ENCODE peak calls at places on chromosomes 16 and 17, in six cellular contexts. F, G, H, A, I and L are unnamed samples.

GRCh38 chr17:68973098-68973929 is 18.1 kb upstream of the ABCA8 start:
- DNase-seq in H (no peak), I (no peak), F (no peak), A (no peak), G (no peak), L (no peak)

GRCh38 chr17:57986841-57987581 is 1.0 kb downstream of the VEZF1 start:
- DNase-seq in A (no peak), G (peak), H (peak), I (no peak), F (peak), L (peak)

GRCh38 chr16:17647879-17648649 is 177.3 kb upstream of the XYLT1 start:
- DNase-seq in G (no peak), A (no peak), I (peak), H (no peak), F (no peak), L (no peak)

GRCh38 chr16:19210968-19211367 is 42.9 kb downstream of the SYT17 start:
- DNase-seq in G (no peak), H (no peak), A (no peak), I (no peak), F (no peak), L (no peak)

GRCh38 chr17:41583137-41584127 is 3.3 kb downstream of the KRT14 start:
- DNase-seq in A (no peak), H (no peak), G (no peak), I (no peak), F (no peak), L (no peak)

GRCh38 chr17:27354491-27355081 is 60.7 kb downstream of the WSB1 start:
- DNase-seq in A (no peak), F (peak), H (no peak), G (peak), I (no peak), L (no peak)

GRCh38 chr16:1474471-1474795 is 395 bp downstream of the CLCN7 start:
- DNase-seq in G (no peak), I (peak), A (no peak), F (no peak), H (no peak), L (no peak)

GRCh38 chr17:6558276-6558675 is 1.9 kb upstream of the PITPNM3 start:
- DNase-seq in H (no peak), A (no peak), I (no peak), G (no peak), F (no peak), L (no peak)

GRCh38 chr17:49972486-49973270 is 3.7 kb downstream of the DLX4 start:
- DNase-seq in I (no peak), H (peak), A (no peak), F (no peak), G (no peak), L (no peak)

GRCh38 chr16:69406780-69407331 is 17.6 kb upstream of the CYB5B start:
- DNase-seq in G (peak), A (no peak), H (no peak), I (no peak), F (peak), L (no peak)

GRCh38 chr16:28567292-28567691 is 13.6 kb downstream of the SGF29 start:
- DNase-seq in H (no peak), I (no peak), F (no peak), A (no peak), G (no peak), L (no peak)

GRCh38 chr16:77223184-77223583 is 24.0 kb downstream of the SYCE1L start:
- DNase-seq in F (peak), G (no peak), A (no peak), H (peak), I (peak), L (no peak)

GRCh38 chr17:31724026-31724425 is 135.0 kb downstream of the COPRS start:
- DNase-seq in F (no peak), I (no peak), H (no peak), G (no peak), A (no peak), L (peak)

GRCh38 chr17:38685485-38685884 is 10.7 kb upstream of the EPOP start:
- DNase-seq in H (no peak), G (no peak), I (no peak), F (no peak), A (no peak), L (no peak)

GRCh38 chr16:21997693-21998480 is 3.0 kb downstream of the PDZD9 start:
- DNase-seq in H (no peak), I (no peak), A (no peak), F (no peak), G (no peak), L (no peak)

GRCh38 chr17:57869599-57870282 is 19.9 kb upstream of the MRPS23 start:
- DNase-seq in G (no peak), I (no peak), H (no peak), F (peak), A (no peak), L (peak)

GRCh38 chr16:67104061-67104460 is 5.7 kb upstream of the PHAF1 start:
- DNase-seq in G (peak), I (peak), A (no peak), H (peak), F (peak), L (peak)

GRCh38 chr16:7378024-7378695 is 45.5 kb downstream of the RBFOX1 start:
- DNase-seq in F (no peak), A (no peak), H (no peak), G (no peak), I (no peak), L (no peak)

GRCh38 chr16:64589836-64590235 is 532.0 kb downstream of the CDH11 start:
- DNase-seq in I (no peak), F (no peak), A (no peak), G (no peak), H (no peak), L (peak)

GRCh38 chr16:15976929-15977637 is 27.7 kb downstream of the ABCC1 start:
- DNase-seq in H (no peak), I (no peak), A (no peak), F (peak), G (no peak), L (peak)

GRCh38 chr17:60695960-60696359 is 18.3 kb downstream of the BCAS3 start:
- DNase-seq in A (no peak), G (no peak), I (no peak), H (no peak), F (no peak), L (peak)

GRCh38 chr16:2082171-2082982 is 34.6 kb downstream of the TSC2 start:
- DNase-seq in I (no peak), G (no peak), F (peak), H (no peak), A (no peak), L (peak)

GRCh38 chr17:48374650-48375230 is 55.3 kb downstream of the SKAP1 start:
- DNase-seq in I (peak), F (peak), H (peak), G (peak), A (peak), L (no peak)

GRCh38 chr17:65473363-65473762 is 88.1 kb downstream of the AXIN2 start:
- DNase-seq in A (no peak), G (no peak), F (no peak), I (no peak), H (no peak), L (no peak)

GRCh38 chr17:65473985-65474384 is 87.5 kb downstream of the AXIN2 start:
- DNase-seq in F (no peak), G (no peak), H (no peak), A (no peak), I (no peak), L (no peak)

GRCh38 chr17:65474658-65475057 is 86.8 kb downstream of the AXIN2 start:
- DNase-seq in A (no peak), G (no peak), F (peak), I (no peak), H (no peak), L (no peak)

GRCh38 chr17:65468321-65468720 is 93.1 kb downstream of the AXIN2 start:
- DNase-seq in F (no peak), G (no peak), I (no peak), A (no peak), H (no peak), L (no peak)

DNA sequence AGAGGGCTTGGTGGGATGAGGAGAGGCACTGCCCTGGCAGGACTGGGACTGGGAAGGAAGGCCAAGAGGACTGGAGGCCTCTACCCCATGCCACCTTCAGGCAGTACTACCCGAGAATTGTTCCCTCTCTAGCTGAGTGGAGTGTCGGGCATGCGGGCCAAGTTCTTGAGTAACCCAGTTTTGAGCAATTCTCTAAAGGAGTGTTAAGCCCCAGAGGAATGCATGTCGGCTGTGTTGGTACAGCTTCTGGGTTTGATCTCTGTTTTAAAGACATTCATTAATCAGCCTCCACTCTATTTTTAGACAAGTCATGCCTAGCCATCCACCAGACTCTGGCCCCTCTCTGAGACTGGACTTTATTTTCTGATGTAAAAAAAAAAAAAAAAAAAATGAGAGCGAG is 88.8 kb downstream of the AXIN2 start:
- DNase-seq in A (no peak), I (no peak), F (no peak), H (no peak), G (no peak), L (no peak)
- TF ChIP-seq USF2 in A (no peak), I (no peak), F (no peak), H (no peak), G (no peak), L (no peak)

GRCh38 chr16:73179671-73180370 is 131.9 kb upstream of the ZFHX3 start:
- DNase-seq in A (no peak), G (no peak), H (no peak), I (no peak), F (no peak), L (no peak)
- TF ChIP-seq USF2 in A (no peak), G (no peak), H (no peak), I (no peak), F (no peak), L (no peak)

DNA sequence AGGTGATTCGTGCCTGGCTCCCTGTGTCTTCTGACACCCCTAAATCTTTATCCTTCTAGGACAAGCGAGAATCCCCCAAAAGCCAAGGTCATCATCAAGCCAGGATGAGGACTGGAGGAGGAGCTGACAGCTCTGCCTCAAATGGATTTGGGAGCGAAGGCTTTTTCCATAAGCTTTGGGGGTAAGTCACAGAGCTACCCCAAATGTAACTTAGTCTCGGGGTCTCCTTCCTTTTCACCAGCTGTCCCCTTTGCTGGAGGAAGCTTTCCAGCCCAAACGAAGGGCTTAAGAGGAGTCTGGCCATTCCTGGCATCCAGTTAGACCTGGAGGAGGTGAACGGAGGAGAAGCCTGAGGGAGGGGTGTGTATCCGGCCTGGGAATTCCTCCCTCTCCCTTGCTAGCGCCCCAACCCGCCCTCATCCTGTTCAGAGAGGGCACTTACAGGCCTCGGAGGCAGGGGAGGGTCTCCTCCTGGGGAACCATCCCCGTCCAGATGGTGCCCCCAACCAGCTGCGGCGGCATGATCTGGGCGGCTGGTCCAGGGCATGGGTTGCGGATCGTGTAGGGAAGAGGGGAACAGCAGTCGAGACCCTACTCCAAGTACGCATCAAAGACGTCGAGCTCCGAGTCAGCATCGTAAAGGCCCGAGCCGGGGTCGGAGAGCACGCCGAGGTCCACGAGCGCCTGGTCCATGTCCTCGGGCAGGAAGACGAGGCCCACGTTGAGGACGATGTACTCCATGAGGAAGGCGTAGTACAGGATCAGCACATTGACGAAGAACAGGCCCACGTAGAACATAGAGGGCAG is 938 bp downstream of the DEXI start:
- DNase-seq in G (no peak), A (no peak), F (no peak), H (no peak), I (no peak), L (no peak)
- TF ChIP-seq USF2 in G (no peak), A (no peak), F (no peak), H (no peak), I (no peak), L (no peak)

DNA sequence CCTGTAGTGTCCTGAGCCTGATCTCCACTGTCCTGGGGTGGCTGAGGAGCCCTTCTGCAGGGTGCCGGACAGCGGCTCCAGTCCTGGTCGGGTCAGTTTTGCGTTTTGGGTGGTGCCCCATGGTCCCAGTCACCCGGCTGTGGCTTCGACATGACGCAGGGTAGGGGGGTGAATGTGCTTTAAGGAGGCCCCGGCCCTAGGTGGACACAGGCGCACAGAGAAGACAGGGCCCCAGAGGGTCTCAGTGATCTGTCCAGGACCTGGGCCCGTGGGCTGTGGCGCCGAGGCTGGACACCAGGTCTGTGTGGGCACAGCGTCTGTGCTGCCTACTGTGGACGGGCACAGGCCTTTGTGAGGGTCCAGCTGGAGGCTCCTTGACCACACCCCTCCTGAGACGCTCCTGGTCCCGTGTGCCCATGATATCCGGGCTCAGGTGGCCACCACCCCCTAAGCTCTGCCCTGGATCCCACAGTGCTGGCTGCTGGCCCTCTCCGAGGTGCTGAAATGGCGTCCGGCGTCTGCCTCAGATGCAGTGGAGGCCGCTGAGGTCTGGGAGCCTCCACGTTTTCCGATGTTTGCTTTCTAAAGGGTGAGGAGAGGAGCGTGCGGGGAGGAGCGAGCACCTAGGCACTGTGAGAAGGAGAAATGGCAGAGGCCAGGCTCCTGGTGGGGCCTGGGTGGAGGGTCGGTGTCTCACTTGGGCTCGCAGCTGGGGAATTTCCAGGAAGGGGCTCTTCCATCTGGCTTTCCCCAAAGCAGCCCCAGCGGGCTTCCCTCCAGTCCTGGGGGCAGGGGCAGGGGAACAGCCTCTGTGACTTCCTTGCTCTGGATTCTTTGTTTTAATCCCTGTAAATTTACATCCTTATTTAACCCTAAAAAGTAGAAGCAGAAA is 56.1 kb upstream of the ACSF3 start:
- DNase-seq in A (peak), F (peak), I (no peak), H (peak), G (no peak), L (peak)
- TF ChIP-seq USF2 in A (no peak), F (no peak), I (no peak), H (no peak), G (no peak), L (no peak)

DNA sequence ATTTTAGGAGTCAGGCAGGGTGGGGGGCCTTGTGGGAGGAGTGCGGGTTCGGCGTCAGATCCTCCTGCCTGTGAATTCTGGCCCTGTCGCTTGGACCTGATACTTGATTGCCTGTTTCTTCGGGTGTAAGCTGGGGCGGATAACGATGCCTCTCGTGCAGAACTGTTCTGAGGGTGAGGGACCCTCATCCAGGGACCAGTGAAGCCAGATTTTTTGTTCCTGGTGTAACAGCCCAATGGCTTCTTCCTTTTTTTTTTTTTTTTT is 1.3 kb downstream of the TBCD start:
- DNase-seq in G (no peak), H (no peak), I (no peak), A (no peak), F (no peak), L (no peak)
- TF ChIP-seq USF2 in G (no peak), H (no peak), I (no peak), A (no peak), F (no peak), L (no peak)

GRCh38 chr17:28538296-28538895 is 14.0 kb downstream of the UNC119 start:
- DNase-seq in H (no peak), G (no peak), A (no peak), I (no peak), F (no peak), L (no peak)
- TF ChIP-seq USF2 in H (no peak), G (no peak), A (no peak), I (no peak), F (no peak), L (no peak)

GRCh38 chr16:84849751-84850150 is 30.0 kb downstream of the CRISPLD2 start:
- DNase-seq in A (no peak), F (no peak), I (no peak), H (no peak), G (no peak), L (no peak)

GRCh38 chr16:84850714-84851113 is 30.9 kb downstream of the CRISPLD2 start:
- DNase-seq in H (no peak), G (no peak), A (no peak), F (no peak), I (no peak), L (no peak)

GRCh38 chr16:84854759-84855158 is 35.0 kb downstream of the CRISPLD2 start:
- DNase-seq in G (no peak), A (no peak), F (no peak), I (no peak), H (no peak), L (peak)

GRCh38 chr16:84851192-84852127 is 31.7 kb downstream of the CRISPLD2 start:
- DNase-seq in G (peak), H (no peak), I (no peak), A (no peak), F (peak), L (peak)

GRCh38 chr16:84853534-84853933 is 33.7 kb downstream of the CRISPLD2 start:
- DNase-seq in H (no peak), F (no peak), G (no peak), I (no peak), A (no peak), L (no peak)
- TF ChIP-seq USF2 in H (no peak), F (no peak), G (no peak), I (no peak), A (no peak), L (no peak)